ENCODE peak calls at places on chromosome 20, in four cellular contexts. One of them, this sample, is unnamed.

GRCh38 chr20:21259346-21259745 is 43.8 kb upstream of the XRN2 start:
- DNase-seq in effector memory CD8-positive, alpha-beta T cell: no peak
- DNase-seq in frontal cortex: no peak
- DNase-seq in NCI-H748 treated with DMSO at 0.1 percent for 48 hours: no peak
- DNase-seq in this sample: no peak

GRCh38 chr20:43820742-43821330 is 93.8 kb upstream of the TOX2 start:
- DNase-seq in frontal cortex: no peak
- DNase-seq in effector memory CD8-positive, alpha-beta T cell: no peak
- DNase-seq in NCI-H748 treated with DMSO at 0.1 percent for 48 hours: no peak
- DNase-seq in this sample: no peak

GRCh38 chr20:60055740-60056139 is 97.5 kb downstream of the CDH26 start:
- DNase-seq in NCI-H748 treated with DMSO at 0.1 percent for 48 hours: no peak
- DNase-seq in effector memory CD8-positive, alpha-beta T cell: peak
- DNase-seq in frontal cortex: no peak
- DNase-seq in this sample: no peak

GRCh38 chr20:38751360-38751976 is 3.2 kb downstream of the ACTR5 start:
- DNase-seq in effector memory CD8-positive, alpha-beta T cell: no peak
- DNase-seq in frontal cortex: no peak
- DNase-seq in NCI-H748 treated with DMSO at 0.1 percent for 48 hours: peak
- DNase-seq in this sample: peak

GRCh38 chr20:59574308-59574707 is 30.0 kb upstream of the PHACTR3 start:
- DNase-seq in NCI-H748 treated with DMSO at 0.1 percent for 48 hours: no peak
- DNase-seq in effector memory CD8-positive, alpha-beta T cell: no peak
- DNase-seq in frontal cortex: no peak
- DNase-seq in this sample: no peak

GRCh38 chr20:1309439-1309847 is 19.5 kb downstream of the SDCBP2 start:
- DNase-seq in frontal cortex: no peak
- DNase-seq in NCI-H748 treated with DMSO at 0.1 percent for 48 hours: no peak
- DNase-seq in effector memory CD8-positive, alpha-beta T cell: no peak
- DNase-seq in this sample: no peak

GRCh38 chr20:4195499-4195898 is 180.1 kb upstream of the RNF24 start:
- DNase-seq in frontal cortex: peak
- DNase-seq in NCI-H748 treated with DMSO at 0.1 percent for 48 hours: no peak
- DNase-seq in effector memory CD8-positive, alpha-beta T cell: no peak
- DNase-seq in this sample: no peak

GRCh38 chr20:10466325-10466724 is 31.2 kb downstream of the SLX4IP start:
- DNase-seq in effector memory CD8-positive, alpha-beta T cell: no peak
- DNase-seq in frontal cortex: no peak
- DNase-seq in NCI-H748 treated with DMSO at 0.1 percent for 48 hours: no peak
- DNase-seq in this sample: no peak

GRCh38 chr20:23094927-23095326 is 8.8 kb upstream of the CD93 start:
- DNase-seq in NCI-H748 treated with DMSO at 0.1 percent for 48 hours: no peak
- DNase-seq in effector memory CD8-positive, alpha-beta T cell: no peak
- DNase-seq in frontal cortex: no peak
- DNase-seq in this sample: no peak

GRCh38 chr20:5974531-5974930 is 24.1 kb downstream of the MCM8 start:
- DNase-seq in frontal cortex: no peak
- DNase-seq in effector memory CD8-positive, alpha-beta T cell: no peak
- DNase-seq in NCI-H748 treated with DMSO at 0.1 percent for 48 hours: no peak
- DNase-seq in this sample: no peak

GRCh38 chr20:10596726-10597125 is 77.1 kb downstream of the JAG1 start:
- DNase-seq in frontal cortex: no peak
- DNase-seq in NCI-H748 treated with DMSO at 0.1 percent for 48 hours: no peak
- DNase-seq in effector memory CD8-positive, alpha-beta T cell: no peak
- DNase-seq in this sample: no peak

GRCh38 chr20:51159303-51159702 is 136.4 kb upstream of the KCNG1 start:
- DNase-seq in frontal cortex: no peak
- DNase-seq in effector memory CD8-positive, alpha-beta T cell: no peak
- DNase-seq in NCI-H748 treated with DMSO at 0.1 percent for 48 hours: no peak
- DNase-seq in this sample: no peak

GRCh38 chr20:44070139-44070900 is 116.7 kb downstream of the JPH2 start:
- DNase-seq in NCI-H748 treated with DMSO at 0.1 percent for 48 hours: no peak
- DNase-seq in frontal cortex: no peak
- DNase-seq in effector memory CD8-positive, alpha-beta T cell: peak
- DNase-seq in this sample: no peak

GRCh38 chr20:45312241-45312640 is 4.1 kb upstream of the MATN4 start:
- DNase-seq in NCI-H748 treated with DMSO at 0.1 percent for 48 hours: no peak
- DNase-seq in effector memory CD8-positive, alpha-beta T cell: no peak
- DNase-seq in frontal cortex: no peak
- DNase-seq in this sample: no peak

GRCh38 chr20:46557231-46557956 is 6.9 kb upstream of the OCSTAMP start:
- DNase-seq in frontal cortex: no peak
- DNase-seq in effector memory CD8-positive, alpha-beta T cell: no peak
- DNase-seq in NCI-H748 treated with DMSO at 0.1 percent for 48 hours: no peak
- DNase-seq in this sample: no peak

GRCh38 chr20:2817891-2818595 is 1.9 kb downstream of the TMEM239 start:
- DNase-seq in NCI-H748 treated with DMSO at 0.1 percent for 48 hours: no peak
- DNase-seq in effector memory CD8-positive, alpha-beta T cell: no peak
- DNase-seq in frontal cortex: no peak
- DNase-seq in this sample: no peak

GRCh38 chr20:38450412-38450975 is 15.4 kb upstream of the SNHG17 start:
- DNase-seq in NCI-H748 treated with DMSO at 0.1 percent for 48 hours: no peak
- DNase-seq in effector memory CD8-positive, alpha-beta T cell: no peak
- DNase-seq in frontal cortex: no peak
- DNase-seq in this sample: no peak

GRCh38 chr20:25040438-25040831 is 17.5 kb downstream of the ACSS1 start:
- DNase-seq in frontal cortex: no peak
- DNase-seq in NCI-H748 treated with DMSO at 0.1 percent for 48 hours: no peak
- DNase-seq in effector memory CD8-positive, alpha-beta T cell: no peak
- DNase-seq in this sample: no peak

GRCh38 chr20:1187605-1188171 is 2.9 kb upstream of the TMEM74B start:
- DNase-seq in NCI-H748 treated with DMSO at 0.1 percent for 48 hours: no peak
- DNase-seq in frontal cortex: no peak
- DNase-seq in effector memory CD8-positive, alpha-beta T cell: no peak
- DNase-seq in this sample: no peak

GRCh38 chr20:39289831-39290230 is 327.7 kb downstream of the DHX35 start:
- DNase-seq in frontal cortex: no peak
- DNase-seq in effector memory CD8-positive, alpha-beta T cell: no peak
- DNase-seq in NCI-H748 treated with DMSO at 0.1 percent for 48 hours: no peak
- DNase-seq in this sample: no peak

GRCh38 chr20:16929756-16930155 is 181.6 kb downstream of the OTOR start:
- DNase-seq in effector memory CD8-positive, alpha-beta T cell: no peak
- DNase-seq in frontal cortex: no peak
- DNase-seq in NCI-H748 treated with DMSO at 0.1 percent for 48 hours: no peak
- DNase-seq in this sample: no peak

GRCh38 chr20:58753929-58754551 is 61.4 kb downstream of the NPEPL1 start:
- DNase-seq in NCI-H748 treated with DMSO at 0.1 percent for 48 hours: no peak
- DNase-seq in frontal cortex: no peak
- DNase-seq in effector memory CD8-positive, alpha-beta T cell: no peak
- DNase-seq in this sample: no peak

GRCh38 chr20:61430228-61430624 is 178.2 kb downstream of the CDH4 start:
- DNase-seq in frontal cortex: no peak
- DNase-seq in NCI-H748 treated with DMSO at 0.1 percent for 48 hours: peak
- DNase-seq in effector memory CD8-positive, alpha-beta T cell: no peak
- DNase-seq in this sample: no peak

GRCh38 chr20:29741894-29742698 is 1515.4 kb upstream of the DEFB115 start:
- DNase-seq in frontal cortex: no peak
- DNase-seq in NCI-H748 treated with DMSO at 0.1 percent for 48 hours: no peak
- DNase-seq in effector memory CD8-positive, alpha-beta T cell: no peak
- DNase-seq in this sample: no peak

GRCh38 chr20:11978496-11978895 is 60.8 kb downstream of the BTBD3 start:
- DNase-seq in frontal cortex: no peak
- DNase-seq in effector memory CD8-positive, alpha-beta T cell: no peak
- DNase-seq in NCI-H748 treated with DMSO at 0.1 percent for 48 hours: no peak
- DNase-seq in this sample: no peak

GRCh38 chr20:63746766-63747315 is 7.3 kb downstream of the SLC2A4RG start:
- DNase-seq in effector memory CD8-positive, alpha-beta T cell: no peak
- DNase-seq in NCI-H748 treated with DMSO at 0.1 percent for 48 hours: no peak
- DNase-seq in frontal cortex: peak
- DNase-seq in this sample: peak

GRCh38 chr20:46074006-46074405 is 15.8 kb downstream of the NCOA5 start:
- DNase-seq in effector memory CD8-positive, alpha-beta T cell: no peak
- DNase-seq in NCI-H748 treated with DMSO at 0.1 percent for 48 hours: no peak
- DNase-seq in frontal cortex: no peak
- DNase-seq in this sample: no peak

GRCh38 chr20:49112596-49113274 is 66.6 kb downstream of the CSE1L start:
- DNase-seq in effector memory CD8-positive, alpha-beta T cell: no peak
- DNase-seq in NCI-H748 treated with DMSO at 0.1 percent for 48 hours: no peak
- DNase-seq in frontal cortex: no peak
- DNase-seq in this sample: no peak

GRCh38 chr20:54027704-54028103 is 42.7 kb downstream of the BCAS1 start:
- DNase-seq in NCI-H748 treated with DMSO at 0.1 percent for 48 hours: no peak
- DNase-seq in effector memory CD8-positive, alpha-beta T cell: no peak
- DNase-seq in frontal cortex: no peak
- DNase-seq in this sample: no peak

This sample was measured in 8988T.